ENCODE peak calls at places on chromosomes 5 and 9, in five cellular contexts. One of them, this sample, is unnamed.

GRCh38 chr5:21398511-21398910 is 1410.5 kb upstream of the CDH18 start:
- DNase-seq in mesenteric fat pad: no peak
- DNase-seq in gastrocnemius medialis: no peak
- DNase-seq in iPS-NIHi11: no peak
- DNase-seq in M059J: no peak
- DNase-seq in this sample: peak

GRCh38 chr5:145158654-145159199 is 676.4 kb downstream of the PRELID2 start:
- DNase-seq in mesenteric fat pad: no peak
- DNase-seq in gastrocnemius medialis: no peak
- DNase-seq in iPS-NIHi11: peak
- DNase-seq in M059J: no peak
- DNase-seq in this sample: no peak

GRCh38 chr5:99605904-99606303 is 677.1 kb upstream of the CHD1 start:
- DNase-seq in mesenteric fat pad: no peak
- DNase-seq in gastrocnemius medialis: no peak
- DNase-seq in iPS-NIHi11: no peak
- DNase-seq in M059J: peak
- DNase-seq in this sample: no peak

GRCh38 chr9:123927625-123928308 is 2.2 kb downstream of the DENND1A start:
- DNase-seq in mesenteric fat pad: no peak
- DNase-seq in gastrocnemius medialis: peak
- DNase-seq in iPS-NIHi11: no peak
- DNase-seq in M059J: peak
- DNase-seq in this sample: peak

GRCh38 chr5:23977996-23978395 is 470.6 kb downstream of the PRDM9 start:
- DNase-seq in mesenteric fat pad: no peak
- DNase-seq in gastrocnemius medialis: no peak
- DNase-seq in iPS-NIHi11: peak
- DNase-seq in M059J: no peak
- DNase-seq in this sample: peak

GRCh38 chr9:5643005-5643624 is 14.2 kb downstream of the RIC1 start:
- DNase-seq in mesenteric fat pad: no peak
- DNase-seq in gastrocnemius medialis: no peak
- DNase-seq in iPS-NIHi11: no peak
- DNase-seq in M059J: peak
- DNase-seq in this sample: no peak

GRCh38 chr5:72467421-72467820 is 39.8 kb downstream of the ZNF366 start:
- DNase-seq in mesenteric fat pad: no peak
- DNase-seq in gastrocnemius medialis: no peak
- DNase-seq in iPS-NIHi11: no peak
- DNase-seq in M059J: peak
- DNase-seq in this sample: no peak

GRCh38 chr5:56815657-56816545 is 552 bp downstream of the MAP3K1 start:
- DNase-seq in mesenteric fat pad: no peak
- DNase-seq in gastrocnemius medialis: peak
- DNase-seq in iPS-NIHi11: peak
- DNase-seq in M059J: peak
- DNase-seq in this sample: peak

GRCh38 chr5:65961644-65962043 is 35.3 kb downstream of the ERBIN start:
- DNase-seq in mesenteric fat pad: no peak
- DNase-seq in gastrocnemius medialis: no peak
- DNase-seq in iPS-NIHi11: no peak
- DNase-seq in M059J: peak
- DNase-seq in this sample: peak

GRCh38 chr5:180618830-180619562 is 27.7 kb upstream of the SCGB3A1 start:
- DNase-seq in mesenteric fat pad: no peak
- DNase-seq in gastrocnemius medialis: no peak
- DNase-seq in iPS-NIHi11: peak
- DNase-seq in M059J: no peak
- DNase-seq in this sample: no peak

GRCh38 chr5:167643616-167644015 is 647.8 kb upstream of the WWC1 start:
- DNase-seq in mesenteric fat pad: no peak
- DNase-seq in gastrocnemius medialis: no peak
- DNase-seq in iPS-NIHi11: no peak
- DNase-seq in M059J: no peak
- DNase-seq in this sample: peak

GRCh38 chr9:92019658-92020057 is 69.6 kb upstream of the ROR2 start:
- DNase-seq in mesenteric fat pad: no peak
- DNase-seq in gastrocnemius medialis: no peak
- DNase-seq in iPS-NIHi11: no peak
- DNase-seq in M059J: no peak
- DNase-seq in this sample: no peak

GRCh38 chr9:109709881-109710280 is 70.1 kb upstream of the PALM2AKAP2 start:
- DNase-seq in mesenteric fat pad: no peak
- DNase-seq in gastrocnemius medialis: no peak
- DNase-seq in iPS-NIHi11: no peak
- DNase-seq in M059J: no peak
- DNase-seq in this sample: no peak

GRCh38 chr5:156402387-156402921 is 75.5 kb downstream of the SGCD start:
- DNase-seq in mesenteric fat pad: no peak
- DNase-seq in gastrocnemius medialis: peak
- DNase-seq in iPS-NIHi11: peak
- DNase-seq in M059J: peak
- DNase-seq in this sample: peak

GRCh38 chr5:16618138-16618897 is 1.5 kb upstream of the RETREG1 start:
- DNase-seq in mesenteric fat pad: no peak
- DNase-seq in gastrocnemius medialis: no peak
- DNase-seq in iPS-NIHi11: no peak
- DNase-seq in M059J: no peak
- DNase-seq in this sample: no peak

GRCh38 chr5:103690676-103691075 is 128.1 kb upstream of the NUDT12 start:
- DNase-seq in mesenteric fat pad: no peak
- DNase-seq in gastrocnemius medialis: no peak
- DNase-seq in iPS-NIHi11: no peak
- DNase-seq in M059J: peak
- DNase-seq in this sample: no peak

GRCh38 chr5:149149942-149150341 is 8.6 kb downstream of the ABLIM3 start:
- DNase-seq in mesenteric fat pad: no peak
- DNase-seq in gastrocnemius medialis: no peak
- DNase-seq in iPS-NIHi11: no peak
- DNase-seq in M059J: peak
- DNase-seq in this sample: peak

GRCh38 chr5:126269511-126269910 is 153.7 kb upstream of the GRAMD2B start:
- DNase-seq in mesenteric fat pad: no peak
- DNase-seq in gastrocnemius medialis: no peak
- DNase-seq in iPS-NIHi11: no peak
- DNase-seq in M059J: no peak
- DNase-seq in this sample: no peak

GRCh38 chr9:16371306-16371705 is 499.2 kb downstream of the BNC2 start:
- DNase-seq in mesenteric fat pad: no peak
- DNase-seq in gastrocnemius medialis: no peak
- DNase-seq in iPS-NIHi11: no peak
- DNase-seq in M059J: peak
- DNase-seq in this sample: no peak

GRCh38 chr5:123708074-123708806 is 196.3 kb downstream of the CSNK1G3 start:
- DNase-seq in mesenteric fat pad: no peak
- DNase-seq in gastrocnemius medialis: no peak
- DNase-seq in iPS-NIHi11: no peak
- DNase-seq in M059J: peak
- DNase-seq in this sample: peak

GRCh38 chr5:154712518-154713437 is 42.4 kb upstream of the LARP1 start:
- DNase-seq in mesenteric fat pad: peak
- DNase-seq in gastrocnemius medialis: no peak
- DNase-seq in iPS-NIHi11: peak
- DNase-seq in M059J: no peak
- DNase-seq in this sample: peak

GRCh38 chr5:84764227-84764626 is 379.5 kb upstream of the EDIL3 start:
- DNase-seq in mesenteric fat pad: no peak
- DNase-seq in gastrocnemius medialis: no peak
- DNase-seq in iPS-NIHi11: no peak
- DNase-seq in M059J: no peak
- DNase-seq in this sample: no peak

GRCh38 chr5:65693121-65693520 is 28.8 kb downstream of the SGTB start:
- DNase-seq in mesenteric fat pad: no peak
- DNase-seq in gastrocnemius medialis: no peak
- DNase-seq in iPS-NIHi11: no peak
- DNase-seq in M059J: no peak
- DNase-seq in this sample: no peak

GRCh38 chr5:109340351-109340750 is 69.4 kb downstream of the PJA2 start:
- DNase-seq in mesenteric fat pad: no peak
- DNase-seq in gastrocnemius medialis: no peak
- DNase-seq in iPS-NIHi11: no peak
- DNase-seq in M059J: no peak
- DNase-seq in this sample: no peak

GRCh38 chr9:37953204-37953774 is 49.4 kb upstream of the SLC25A51 start:
- DNase-seq in mesenteric fat pad: no peak
- DNase-seq in gastrocnemius medialis: no peak
- DNase-seq in iPS-NIHi11: no peak
- DNase-seq in M059J: peak
- DNase-seq in this sample: no peak

GRCh38 chr5:153809181-153809580 is 229.5 kb downstream of the FAM114A2 start:
- DNase-seq in mesenteric fat pad: no peak
- DNase-seq in gastrocnemius medialis: no peak
- DNase-seq in iPS-NIHi11: no peak
- DNase-seq in M059J: no peak
- DNase-seq in this sample: peak

GRCh38 chr5:140041492-140042421 is 1.3 kb downstream of the NRG2 start:
- DNase-seq in mesenteric fat pad: no peak
- DNase-seq in gastrocnemius medialis: peak
- DNase-seq in iPS-NIHi11: peak
- DNase-seq in M059J: peak
- DNase-seq in this sample: peak

GRCh38 chr5:14112998-14113652 is 30.0 kb upstream of the TRIO start:
- DNase-seq in mesenteric fat pad: no peak
- DNase-seq in gastrocnemius medialis: no peak
- DNase-seq in iPS-NIHi11: no peak
- DNase-seq in M059J: no peak
- DNase-seq in this sample: no peak

GRCh38 chr5:58015175-58015574 is 444.7 kb downstream of the PLK2 start:
- DNase-seq in mesenteric fat pad: no peak
- DNase-seq in gastrocnemius medialis: no peak
- DNase-seq in iPS-NIHi11: no peak
- DNase-seq in M059J: no peak
- DNase-seq in this sample: no peak

GRCh38 chr9:133127340-133127981 is 6.4 kb upstream of the RALGDS start:
- DNase-seq in mesenteric fat pad: no peak
- DNase-seq in gastrocnemius medialis: peak
- DNase-seq in iPS-NIHi11: no peak
- DNase-seq in M059J: no peak
- DNase-seq in this sample: peak

GRCh38 chr5:61052870-61053269 is 107.9 kb downstream of the NDUFAF2 start:
- DNase-seq in mesenteric fat pad: no peak
- DNase-seq in gastrocnemius medialis: no peak
- DNase-seq in iPS-NIHi11: no peak
- DNase-seq in M059J: peak
- DNase-seq in this sample: peak

GRCh38 chr5:94850960-94851359 is 232.5 kb downstream of the SLF1 start:
- DNase-seq in mesenteric fat pad: no peak
- DNase-seq in gastrocnemius medialis: no peak
- DNase-seq in iPS-NIHi11: no peak
- DNase-seq in M059J: no peak
- DNase-seq in this sample: no peak

GRCh38 chr9:129868033-129868395 is 32.8 kb downstream of the USP20 start:
- DNase-seq in mesenteric fat pad: no peak
- DNase-seq in gastrocnemius medialis: no peak
- DNase-seq in iPS-NIHi11: no peak
- DNase-seq in M059J: no peak
- DNase-seq in this sample: no peak

GRCh38 chr9:121640076-121640475 is 11.4 kb upstream of the DAB2IP start:
- DNase-seq in mesenteric fat pad: no peak
- DNase-seq in gastrocnemius medialis: peak
- DNase-seq in iPS-NIHi11: peak
- DNase-seq in M059J: no peak
- DNase-seq in this sample: peak

This sample was measured in MCF 10A.